ENCODE peak calls at places on chromosomes 4 and X, in nine cellular contexts. Q is NCI-H774; I is epithelial cell of esophagus; D is lung; C is activated CD4-positive, alpha-beta T cell treated with anti-CD3 and anti-CD28 coated beads, Interleukin-2, amount 50 U/mL, for 4 hours; V is progenitor cell of endocrine pancreas; J is NCI-H1105 treated with DMSO at 0.1 percent for 48 hours; W is naive thymus-derived CD8-positive, alpha-beta T cell; Z is body of pancreas. P is an unnamed sample.

GRCh38 chrX:15853586-15854079 is 980 bp downstream of the AP1S2 start:
- DNase-seq in Q (no peak), I (no peak), D (no peak), C (no peak), V (no peak), J (no peak), W (no peak), Z (no peak), P (no peak)

GRCh38 chr4:80361329-80361900 is 25.9 kb downstream of the CFAP299 start:
- DNase-seq in Q (peak), I (peak), D (no peak), C (no peak), V (no peak), J (peak), W (no peak), Z (no peak), P (peak)

GRCh38 chr4:85968945-85969830 is 390.7 kb downstream of the MAPK10 start:
- DNase-seq in Q (peak), I (peak), D (no peak), C (no peak), V (no peak), J (peak), W (no peak), Z (no peak), P (peak)

GRCh38 chr4:128565565-128566186 is 243.8 kb upstream of the JADE1 start:
- DNase-seq in Q (no peak), I (peak), D (peak), C (no peak), V (peak), J (no peak), W (no peak), Z (peak), P (peak)

GRCh38 chrX:130295519-130296314 is 27.0 kb upstream of the ZNF280C start:
- DNase-seq in Q (no peak), I (peak), D (no peak), C (no peak), V (no peak), J (no peak), W (no peak), Z (no peak), P (no peak)

GRCh38 chr4:62601737-62602136 is 1401.6 kb downstream of the ADGRL3 start:
- DNase-seq in Q (no peak), I (peak), D (no peak), C (no peak), V (no peak), J (no peak), W (no peak), Z (no peak), P (no peak)

GRCh38 chrX:120761810-120762209 is 113.9 kb downstream of the CT47B1 start:
- DNase-seq in Q (no peak), I (no peak), D (no peak), C (no peak), V (no peak), J (no peak), W (no peak), Z (no peak), P (no peak)

GRCh38 chr4:7394681-7395451 is 39.9 kb downstream of the PSAPL1 start:
- DNase-seq in Q (no peak), I (no peak), D (no peak), C (no peak), V (no peak), J (no peak), W (no peak), Z (no peak), P (no peak)

GRCh38 chr4:38067499-38067898 is 107.3 kb downstream of the PTTG2 start:
- DNase-seq in Q (no peak), I (no peak), D (no peak), C (no peak), V (no peak), J (no peak), W (no peak), Z (no peak), P (no peak)

GRCh38 chrX:57821703-57822375 is 88.4 kb downstream of the ZXDA start:
- DNase-seq in Q (peak), I (peak), D (peak), C (peak), V (no peak), J (peak), W (peak), Z (peak), P (peak)

GRCh38 chrX:147735364-147735763 is 176.4 kb upstream of the FMR1 start:
- DNase-seq in Q (no peak), I (peak), D (no peak), C (no peak), V (no peak), J (no peak), W (no peak), Z (no peak), P (no peak)

GRCh38 chr4:18155062-18156041 is 133.8 kb upstream of the LCORL start:
- DNase-seq in Q (no peak), I (no peak), D (no peak), C (no peak), V (no peak), J (no peak), W (no peak), Z (no peak), P (peak)

GRCh38 chrX:136130931-136131843 is 16.1 kb upstream of the FHL1 start:
- DNase-seq in Q (no peak), I (peak), D (no peak), C (no peak), V (no peak), J (no peak), W (no peak), Z (no peak), P (no peak)

GRCh38 chr4:158958489-158959270 is 144.2 kb upstream of the RAPGEF2 start:
- DNase-seq in Q (no peak), I (peak), D (no peak), C (no peak), V (no peak), J (no peak), W (no peak), Z (no peak), P (no peak)

GRCh38 chrX:125436855-125437254 is 117.2 kb downstream of the TEX13C start:
- DNase-seq in Q (peak), I (peak), D (no peak), C (no peak), V (no peak), J (peak), W (no peak), Z (no peak), P (peak)

GRCh38 chrX:149462849-149463248 is 42.3 kb downstream of the IDS start:
- DNase-seq in Q (no peak), I (no peak), D (no peak), C (no peak), V (no peak), J (no peak), W (no peak), Z (no peak), P (no peak)

GRCh38 chr4:12902735-12903134 is 581.4 kb downstream of the RAB28 start:
- DNase-seq in Q (no peak), I (no peak), D (no peak), C (no peak), V (no peak), J (no peak), W (no peak), Z (no peak), P (no peak)

GRCh38 chr4:133402616-133403015 is 253.5 kb downstream of the PCDH10 start:
- DNase-seq in Q (no peak), I (peak), D (no peak), C (no peak), V (no peak), J (no peak), W (no peak), Z (no peak), P (no peak)

GRCh38 chr4:73897380-73898136 is 28.4 kb downstream of the CXCL1 start:
- DNase-seq in Q (no peak), I (no peak), D (no peak), C (no peak), V (no peak), J (no peak), W (no peak), Z (no peak), P (no peak)

GRCh38 chr4:139175647-139176298 is 1.2 kb downstream of the ELF2 start:
- DNase-seq in Q (no peak), I (no peak), D (no peak), C (no peak), V (no peak), J (no peak), W (no peak), Z (no peak), P (peak)

GRCh38 chrX:113892401-113892800 is 691.5 kb upstream of the HTR2C start:
- DNase-seq in Q (no peak), I (peak), D (no peak), C (no peak), V (no peak), J (no peak), W (no peak), Z (no peak), P (no peak)

GRCh38 chrX:40474205-40474626 is 106.6 kb upstream of the ATP6AP2 start:
- DNase-seq in Q (no peak), I (peak), D (peak), C (no peak), V (peak), J (no peak), W (no peak), Z (peak), P (peak)

GRCh38 chr4:154456240-154456639 is 35.4 kb downstream of the DCHS2 start:
- DNase-seq in Q (no peak), I (no peak), D (no peak), C (no peak), V (no peak), J (no peak), W (no peak), Z (no peak), P (no peak)

GRCh38 chr4:26289421-26289820 is 31.4 kb upstream of the RBPJ start:
- DNase-seq in Q (no peak), I (peak), D (no peak), C (no peak), V (no peak), J (no peak), W (no peak), Z (no peak), P (no peak)

GRCh38 chrX:110000854-110001701 is 1.8 kb upstream of the TMEM164 start:
- DNase-seq in Q (no peak), I (no peak), D (no peak), C (no peak), V (no peak), J (peak), W (no peak), Z (no peak), P (no peak)

GRCh38 chrX:129654652-129655546 is at the start of gene APLN:
- DNase-seq in Q (peak), I (peak), D (no peak), C (no peak), V (no peak), J (peak), W (no peak), Z (peak), P (peak)

GRCh38 chrX:132187451-132187850 is 31.8 kb downstream of the RAP2C start:
- DNase-seq in Q (no peak), I (no peak), D (no peak), C (no peak), V (no peak), J (no peak), W (no peak), Z (no peak), P (no peak)

GRCh38 chr4:53010320-53010719 is 148.2 kb downstream of the RASL11B start:
- DNase-seq in Q (no peak), I (no peak), D (no peak), C (no peak), V (no peak), J (no peak), W (no peak), Z (peak), P (no peak)

GRCh38 chrX:129576539-129576938 is 36.5 kb downstream of the OCRL start:
- DNase-seq in Q (no peak), I (no peak), D (no peak), C (no peak), V (no peak), J (no peak), W (no peak), Z (no peak), P (no peak)

GRCh38 chr4:113822555-113823290 is 61.2 kb upstream of the CAMK2D start:
- DNase-seq in Q (no peak), I (no peak), D (no peak), C (no peak), V (no peak), J (no peak), W (no peak), Z (no peak), P (no peak)

GRCh38 chr4:78356251-78356650 is 195.3 kb upstream of the ANXA3 start:
- DNase-seq in Q (no peak), I (no peak), D (no peak), C (no peak), V (no peak), J (no peak), W (no peak), Z (no peak), P (no peak)

GRCh38 chr4:150244600-150244999 is 166.4 kb downstream of the DCLK2 start:
- DNase-seq in Q (no peak), I (no peak), D (no peak), C (no peak), V (no peak), J (peak), W (no peak), Z (peak), P (peak)

GRCh38 chr4:85777908-85778808 is 303.2 kb downstream of the ARHGAP24 start:
- DNase-seq in Q (no peak), I (peak), D (no peak), C (no peak), V (no peak), J (no peak), W (no peak), Z (no peak), P (no peak)

GRCh38 chrX:22300130-22300529 is 27.4 kb downstream of the CBLL2 start:
- DNase-seq in Q (peak), I (peak), D (no peak), C (no peak), V (no peak), J (peak), W (no peak), Z (peak), P (peak)

GRCh38 chr4:116872941-116873340 is 212.4 kb downstream of the TRAM1L1 start:
- DNase-seq in Q (no peak), I (no peak), D (no peak), C (no peak), V (no peak), J (no peak), W (no peak), Z (no peak), P (no peak)

GRCh38 chr4:6658635-6659075 is 18.2 kb downstream of the MRFAP1 start:
- DNase-seq in Q (no peak), I (peak), D (no peak), C (peak), V (no peak), J (no peak), W (peak), Z (peak), P (no peak)

GRCh38 chrX:18674417-18674787 is 2.5 kb upstream of the RS1 start:
- DNase-seq in Q (no peak), I (no peak), D (no peak), C (peak), V (peak), J (peak), W (no peak), Z (peak), P (no peak)